ENCODE peak calls at places on chromosomes 6 and 20, in ten cellular contexts. R is tibial nerve; F is spleen; B is activated CD4-positive, alpha-beta T cell treated with anti-CD3 and anti-CD28 coated beads, Interleukin-2, amount 50 U/mL, for 1 hour; O is COR-L47; M is left ventricle myocardium superior; Y is NCI-H1092 treated with DMSO at 0.1 percent for 48 hours; W is endodermal cell; E is activated CD8-positive, alpha-beta memory T cell treated with anti-CD3 and anti-CD28 coated beads, Interleukin-2, amount 50 U/mL, for 48 hours; V is WTC11. P is an unnamed sample.
A peak's percentile ranks its signal among the peaks of the same experiment; 100 is the strongest.

GRCh38 chr20:7930386-7930785 is 9.9 kb downstream of the HAO1 start:
- DNase-seq in Y (no peak), O (no peak), R (no peak), F (no peak), E (no peak), V (no peak), W (no peak), M (no peak), B (no peak), P (no peak)

GRCh38 chr6:46465294-46466165 is 25.7 kb downstream of the RCAN2 start:
- DNase-seq in Y (no peak), V (no peak), W (no peak), R (no peak), O (no peak), F (no peak), M (no peak), E (no peak), B (no peak), P (no peak)

GRCh38 chr20:14963262-14963663 is 625.9 kb upstream of the FLRT3 start:
- DNase-seq in O (no peak), M (no peak), W (peak; percentile 61), F (no peak), R (no peak), V (no peak), B (no peak), E (no peak), Y (no peak), P (no peak)

GRCh38 chr20:10671221-10671849 is 2.5 kb downstream of the JAG1 start:
- DNase-seq in E (peak; percentile 54), O (peak; percentile 47), B (peak; percentile 15), W (peak; percentile 88), R (peak; percentile 75), V (peak; percentile 72), Y (peak; percentile 61), M (peak; percentile 71), F (peak; percentile 87), P (peak; percentile 75)

GRCh38 chr6:56959938-56960337 is 5.0 kb downstream of the BEND6 start:
- DNase-seq in B (no peak), M (no peak), E (no peak), R (no peak), V (no peak), W (no peak), F (no peak), Y (no peak), O (no peak), P (no peak)

GRCh38 chr6:35078896-35079295 is 62.2 kb downstream of the TCP11 start:
- DNase-seq in W (no peak), O (no peak), B (no peak), R (no peak), M (no peak), V (no peak), F (no peak), Y (no peak), E (no peak), P (no peak)

GRCh38 chr6:33882154-33882553 is 78.4 kb upstream of the MLN start:
- DNase-seq in B (no peak), V (no peak), R (no peak), E (no peak), W (no peak), F (no peak), O (no peak), Y (no peak), M (peak; percentile 29), P (no peak)

GRCh38 chr20:12061471-12061870 is 143.8 kb downstream of the BTBD3 start:
- DNase-seq in M (no peak), O (no peak), V (no peak), W (no peak), Y (no peak), F (no peak), B (no peak), E (no peak), R (no peak), P (no peak)

GRCh38 chr6:170440437-170440836 is 112.7 kb downstream of the PSMB1 start:
- DNase-seq in V (no peak), O (no peak), R (no peak), Y (no peak), E (no peak), F (peak; percentile 47), W (peak; percentile 53), M (no peak), B (no peak), P (no peak)

GRCh38 chr6:32195902-32196681 is 3.6 kb upstream of the GPSM3 start:
- DNase-seq in M (peak; percentile 94), Y (peak; percentile 68), O (peak; percentile 97), E (peak; percentile 89), F (peak; percentile 96), B (peak; percentile 53), W (peak; percentile 95), R (peak; percentile 94), V (peak; percentile 90), P (peak; percentile 78)

GRCh38 chr6:82362868-82363267 is 749 bp upstream of the TPBG start:
- DNase-seq in M (no peak), F (no peak), E (no peak), B (no peak), V (no peak), R (no peak), W (peak; percentile 61), Y (no peak), O (no peak), P (no peak)